ENCODE peak calls at places on chromosomes 13 and 19, in six cellular contexts. V, K, G, N, M and D are unnamed samples.

GRCh38 chr13:94416454-94417080 is 62.9 kb downstream of the DCT start:
- DNase-seq in V (no peak), G (peak), M (no peak), N (no peak), K (peak), D (no peak)

GRCh38 chr13:23934481-23934880 is 37.2 kb upstream of the C1QTNF9B start:
- DNase-seq in K (no peak), V (no peak), M (no peak), G (no peak), N (no peak), D (no peak)

GRCh38 chr19:29211562-29212416 is 1.2 kb downstream of the UQCRFS1 start:
- DNase-seq in V (no peak), N (no peak), K (peak), M (no peak), G (no peak), D (no peak)

GRCh38 chr13:49098198-49098597 is 121.9 kb upstream of the MLNR start:
- DNase-seq in G (peak), M (peak), V (no peak), N (no peak), K (peak), D (no peak)

GRCh38 chr19:45100797-45101196 is 7.8 kb downstream of the PPP1R37 start:
- DNase-seq in V (no peak), K (no peak), N (no peak), M (no peak), G (no peak), D (no peak)

GRCh38 chr13:114118086-114118762 is 14.2 kb downstream of the RASA3 start:
- DNase-seq in N (no peak), K (peak), V (no peak), M (no peak), G (no peak), D (no peak)

GRCh38 chr19:47022140-47022536 is 2.5 kb downstream of the NPAS1 start:
- DNase-seq in K (no peak), N (no peak), M (no peak), V (no peak), G (no peak), D (no peak)

GRCh38 chr19:17847538-17848366 is at the start of gene JAK3:
- DNase-seq in M (no peak), V (peak), K (no peak), G (no peak), N (peak), D (peak)

GRCh38 chr13:106088094-106088493 is 447.4 kb downstream of the EFNB2 start:
- DNase-seq in K (no peak), N (no peak), M (no peak), G (no peak), V (no peak), D (no peak)

GRCh38 chr19:17091758-17092333 is 16.3 kb downstream of the MYO9B start:
- DNase-seq in M (no peak), N (peak), G (no peak), K (no peak), V (peak), D (no peak)

GRCh38 chr19:29544656-29545360 is 19.0 kb downstream of the VSTM2B start:
- DNase-seq in N (no peak), K (no peak), V (no peak), G (no peak), M (no peak), D (no peak)

GRCh38 chr13:90103099-90103784 is 1244.2 kb upstream of the MIR17HG start:
- DNase-seq in K (no peak), V (no peak), M (no peak), G (no peak), N (no peak), D (no peak)

GRCh38 chr19:16589917-16590316 is 17.7 kb upstream of the SLC35E1 start:
- DNase-seq in G (no peak), V (no peak), M (no peak), N (peak), K (no peak), D (no peak)

GRCh38 chr19:36140289-36141038 is 598 bp downstream of the CAPNS1 start:
- DNase-seq in V (peak), K (peak), M (no peak), N (peak), G (no peak), D (no peak)

GRCh38 chr19:36141039-36141914 is 1.4 kb downstream of the CAPNS1 start:
- DNase-seq in N (peak), M (peak), G (peak), V (peak), K (peak), D (peak)

GRCh38 chr19:36142046-36142445 is 2.2 kb downstream of the CAPNS1 start:
- DNase-seq in K (no peak), M (no peak), G (no peak), V (no peak), N (no peak), D (no peak)

GRCh38 chr19:36139120-36139472 is 770 bp upstream of the CAPNS1 start:
- DNase-seq in M (no peak), N (no peak), K (no peak), G (no peak), V (no peak), D (no peak)

DNA sequence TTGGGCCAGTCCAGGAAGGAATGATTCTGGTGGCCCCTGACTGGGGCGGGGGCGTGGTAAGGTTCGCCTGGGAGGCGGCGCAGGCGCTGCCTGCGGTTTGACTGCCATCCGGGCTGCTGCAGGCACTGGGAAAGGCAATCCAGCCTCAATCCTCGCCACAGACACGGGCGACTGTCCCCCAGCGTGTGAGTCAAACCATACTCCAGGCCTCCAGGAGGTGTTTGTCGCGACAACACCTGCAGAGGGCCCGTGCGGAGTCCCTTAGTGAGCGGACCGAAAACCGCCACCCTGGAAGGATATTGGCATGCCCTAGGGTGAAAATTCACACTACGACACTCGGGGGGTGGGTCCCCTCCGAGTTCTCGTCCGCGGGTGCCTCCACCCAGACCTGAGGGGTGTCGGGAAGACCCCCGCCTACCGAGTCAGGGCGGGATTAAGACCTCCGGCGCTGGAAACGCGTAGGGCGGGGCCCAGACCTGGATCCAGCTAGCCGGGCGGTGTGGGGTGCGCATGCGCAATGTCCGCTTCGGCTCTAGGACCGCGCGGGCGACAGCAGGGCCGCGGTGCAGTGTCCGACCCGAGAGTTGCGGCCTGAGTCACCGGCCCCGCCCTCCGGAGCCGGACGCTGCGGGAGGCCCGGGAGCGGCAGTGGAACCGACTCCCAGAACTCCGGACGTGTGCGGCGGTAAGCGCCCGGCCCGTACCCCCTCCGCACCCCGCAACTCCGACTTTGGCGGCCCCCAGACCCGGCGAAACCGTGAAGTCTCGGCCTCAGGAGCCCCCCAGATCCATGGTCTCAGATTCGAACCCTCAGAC is at the start of gene CAPNS1:
- DNase-seq in V (peak), K (peak), M (peak), N (peak), G (peak), D (peak)
- TF ChIP-seq CTCF in V (no peak), K (peak), M (peak), N (peak), G (peak), D (no peak)

DNA sequence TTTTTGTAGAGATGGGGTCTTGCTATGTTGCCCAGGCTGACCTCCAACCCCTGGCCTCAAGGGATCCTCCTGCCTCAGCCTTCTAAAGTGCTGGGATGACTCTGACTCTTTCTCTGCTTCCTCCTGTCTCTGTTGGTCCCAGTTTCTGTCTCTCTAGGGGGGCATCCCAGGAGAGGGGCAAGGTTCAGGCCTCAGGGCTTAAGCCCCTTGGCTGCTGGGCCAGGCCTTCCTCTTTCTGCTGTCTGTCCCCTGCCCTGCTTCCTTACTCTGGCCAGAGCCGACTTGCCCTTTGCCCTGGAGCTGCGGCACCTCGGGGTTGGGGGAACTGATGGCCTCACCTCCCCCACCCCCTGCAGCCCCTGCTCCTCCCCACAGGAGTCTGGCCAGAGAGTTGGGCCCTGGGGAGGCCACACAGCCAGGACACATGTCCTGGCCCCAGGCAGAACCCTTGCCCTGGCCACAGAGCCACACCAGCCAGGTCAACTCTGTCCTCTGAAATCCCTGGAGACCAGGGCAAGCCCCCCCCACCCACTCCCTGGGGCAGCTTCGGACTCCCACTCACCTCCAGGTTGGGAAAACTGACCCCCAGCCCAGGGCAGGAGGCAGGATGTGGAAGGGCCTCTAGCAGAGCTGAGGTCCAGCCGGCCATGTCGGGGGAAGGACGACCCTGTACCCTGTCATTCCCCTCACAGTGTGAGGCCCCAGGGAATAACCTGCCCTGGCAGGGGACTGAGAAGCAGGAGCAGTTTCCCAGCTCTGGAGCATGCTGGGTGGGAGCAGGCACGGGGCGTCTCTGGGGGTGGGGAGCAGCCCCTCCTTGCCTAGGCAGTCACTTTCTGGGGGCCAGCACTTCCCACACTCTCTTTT is 23.7 kb downstream of the CEBPA start:
- DNase-seq in V (no peak), G (no peak), K (no peak), M (no peak), N (no peak), D (no peak)
- TF ChIP-seq CTCF in V (no peak), G (no peak), K (no peak), M (no peak), N (no peak), D (no peak)

GRCh38 chr13:29491248-29491647 is 104.2 kb downstream of the SLC7A1 start:
- DNase-seq in K (no peak), N (no peak), M (no peak), V (no peak), G (no peak), D (no peak)

GRCh38 chr13:29496241-29496712 is 99.2 kb downstream of the SLC7A1 start:
- DNase-seq in G (no peak), V (peak), M (no peak), N (no peak), K (peak), D (no peak)

GRCh38 chr13:29494520-29494919 is 101.0 kb downstream of the SLC7A1 start:
- DNase-seq in V (no peak), M (no peak), K (no peak), N (no peak), G (no peak), D (no peak)

GRCh38 chr13:29490561-29490960 is 104.9 kb downstream of the SLC7A1 start:
- DNase-seq in K (no peak), G (no peak), V (no peak), N (no peak), M (no peak), D (no peak)

DNA sequence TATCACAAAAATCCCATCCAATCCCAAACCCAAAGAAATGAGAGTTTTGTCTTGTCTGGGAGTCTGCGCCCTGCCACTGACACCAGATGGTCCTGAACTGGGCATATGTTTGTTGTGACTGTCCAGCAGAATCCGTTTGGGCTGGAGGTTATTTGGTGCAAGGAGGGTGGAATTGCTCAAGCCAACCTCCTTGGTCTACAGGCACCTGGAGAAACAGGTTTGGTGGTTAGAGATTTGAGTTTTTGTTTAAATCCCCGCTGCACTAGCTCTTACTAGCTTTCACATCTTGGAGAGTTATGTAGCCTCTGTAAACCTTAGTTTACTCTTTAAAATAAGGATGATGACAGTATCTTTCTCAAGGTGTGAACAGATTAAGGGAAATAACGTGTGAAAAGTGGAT is 101.7 kb downstream of the SLC7A1 start:
- DNase-seq in N (no peak), V (no peak), K (no peak), M (no peak), G (no peak), D (no peak)
- TF ChIP-seq CTCF in N (no peak), V (no peak), K (no peak), M (no peak), G (no peak), D (no peak)

GRCh38 chr19:11198769-11199469 is 1.6 kb upstream of the KANK2 start:
- DNase-seq in K (no peak), G (no peak), M (no peak), N (peak), V (no peak), D (no peak)

GRCh38 chr19:11198175-11198534 is 810 bp upstream of the KANK2 start:
- DNase-seq in G (no peak), K (no peak), N (no peak), V (no peak), M (no peak), D (no peak)

GRCh38 chr19:11195681-11196080 is 1.7 kb downstream of the KANK2 start:
- DNase-seq in M (no peak), K (no peak), G (no peak), N (no peak), V (no peak), D (no peak)

GRCh38 chr19:11196406-11197287 is 698 bp downstream of the KANK2 start:
- DNase-seq in V (peak), M (no peak), G (no peak), K (no peak), N (peak), D (no peak)

GRCh38 chr19:11197291-11198174 is at the start of gene KANK2:
- DNase-seq in K (peak), V (peak), N (peak), M (no peak), G (peak), D (peak)
- TF ChIP-seq CTCF in K (peak), V (peak), N (no peak), M (no peak), G (no peak), D (no peak)

DNA sequence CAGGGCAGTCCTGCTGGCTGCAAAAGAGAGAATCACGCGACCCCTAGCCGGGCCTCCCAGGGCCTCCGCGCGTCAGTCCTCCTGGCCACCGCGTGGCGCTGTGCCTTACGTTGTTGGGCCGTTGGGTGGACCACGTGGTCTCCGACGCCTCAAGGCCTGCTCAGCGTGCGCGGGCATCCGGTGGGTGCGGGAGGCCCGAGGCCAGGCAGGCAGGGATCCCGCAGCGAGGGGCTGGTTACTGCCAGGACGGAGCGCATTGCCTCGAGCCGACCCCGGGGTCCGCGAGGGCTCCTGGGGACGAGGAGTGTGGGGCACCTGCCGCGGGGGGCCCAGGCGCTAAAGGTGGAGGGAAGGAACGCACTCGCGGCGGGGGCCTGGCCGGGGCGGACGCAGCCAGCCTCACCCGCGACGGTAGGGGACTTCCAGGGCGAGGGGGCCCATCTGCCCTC is at the start of gene TDRD12:
- DNase-seq in M (no peak), K (peak), V (no peak), N (no peak), G (no peak), D (no peak)
- TF ChIP-seq CTCF in M (no peak), K (peak), V (no peak), N (no peak), G (peak), D (no peak)

DNA sequence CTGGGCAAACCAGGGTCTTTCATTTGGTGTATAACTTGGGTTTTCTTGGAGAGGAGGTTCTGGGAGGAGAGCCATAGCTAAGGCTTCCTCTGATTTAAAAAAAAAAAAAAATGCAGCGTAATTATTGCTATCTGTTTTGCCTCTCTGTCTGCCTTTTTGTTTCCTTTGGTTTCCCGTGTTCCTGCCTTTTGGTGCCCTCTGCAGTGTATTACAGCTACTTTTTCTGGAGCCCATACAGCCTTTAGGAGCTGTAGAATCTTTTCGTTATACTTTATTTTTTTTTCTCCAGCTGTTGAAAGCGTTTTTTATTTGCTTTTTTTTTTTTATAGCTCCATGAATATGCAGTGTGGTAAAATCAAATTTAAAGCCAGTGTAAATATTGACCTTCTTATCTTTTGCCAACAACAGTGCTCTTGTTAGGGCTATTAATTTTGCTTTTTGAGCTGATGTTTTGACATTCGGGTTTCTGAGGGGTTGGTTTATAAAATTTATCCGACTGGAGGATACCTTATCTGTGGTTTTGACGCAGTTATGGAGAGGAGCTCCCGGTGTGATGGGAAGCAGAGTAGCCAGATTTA is 38.1 kb downstream of the ZNF493 start:
- DNase-seq in N (no peak), M (no peak), K (no peak), V (no peak), G (no peak), D (no peak)
- TF ChIP-seq CTCF in N (no peak), M (no peak), K (no peak), V (no peak), G (no peak), D (no peak)

DNA sequence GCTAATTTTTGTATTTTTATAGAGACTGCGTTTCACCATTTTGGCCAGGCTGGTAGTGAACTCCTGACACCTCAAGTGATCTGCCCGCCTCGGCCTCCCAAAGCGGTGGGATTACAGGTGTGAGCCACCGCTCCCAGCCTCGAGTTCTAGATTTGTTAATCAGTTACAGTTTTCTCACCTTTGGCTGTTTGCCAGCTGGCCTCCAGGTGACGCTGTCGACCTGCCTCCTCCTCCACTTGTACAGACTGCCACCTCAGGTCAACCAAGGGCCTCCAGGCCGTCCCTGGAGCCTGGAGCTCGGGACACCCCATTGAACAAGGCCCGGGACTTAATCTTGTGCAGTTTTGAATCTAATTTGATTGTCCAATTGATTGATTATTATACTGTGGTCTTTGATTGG is 45.5 kb downstream of the IER2 start:
- DNase-seq in V (peak), N (peak), M (no peak), G (no peak), K (peak), D (peak)
- TF ChIP-seq CTCF in V (peak), N (no peak), M (no peak), G (peak), K (no peak), D (peak)